ENCODE peak calls at places on chromosomes 16 and 17, in six cellular contexts. M is NCI-H2081; T is activated gamma-delta T cell treated with anti-CD3 and anti-CD28 coated beads, Interleukin-2, amount 50 U/mL, for 16 hours; K is GM10248; E is tibial artery; S is natural killer cell treated with Interleukin-12 subunit alpha and Interleukin-12 subunit beta and Interleukin-15 and Interleukin-18, amount 100 ng/mL, for 72 hours. L is an unnamed sample.
A peak's percentile ranks its signal among the peaks of the same experiment; 100 is the strongest.

GRCh38 chr17:71145486-71145885 is 975.3 kb upstream of the SOX9 start:
- DNase-seq in M (no peak), E (no peak), K (no peak), T (no peak), S (no peak), L (no peak)

GRCh38 chr17:77959926-77960521 is 1.5 kb downstream of the TNRC6C start:
- DNase-seq in M (no peak), K (no peak), T (peak; percentile 11), S (no peak), E (no peak), L (no peak)

GRCh38 chr17:57911834-57912673 is 43.2 kb downstream of the CUEDC1 start:
- DNase-seq in K (no peak), M (peak; percentile 99), E (peak; percentile 91), S (no peak), T (no peak), L (peak; percentile 98)

GRCh38 chr17:78368854-78369495 is 9.1 kb upstream of the SOCS3 start:
- DNase-seq in T (no peak), E (no peak), S (no peak), K (no peak), M (no peak), L (no peak)

GRCh38 chr17:61687769-61688168 is 96.8 kb upstream of the NACA2 start:
- DNase-seq in E (no peak), M (no peak), S (no peak), K (no peak), T (no peak), L (no peak)

GRCh38 chr16:12612598-12613101 is 191.0 kb downstream of the CPPED1 start:
- DNase-seq in M (no peak), K (no peak), E (no peak), S (no peak), T (no peak), L (no peak)

GRCh38 chr16:83839561-83839960 is 31.8 kb downstream of the HSBP1 start:
- DNase-seq in M (no peak), E (no peak), T (no peak), K (no peak), S (no peak), L (no peak)

GRCh38 chr16:19005561-19006445 is 22.1 kb downstream of the TMC7 start:
- DNase-seq in K (no peak), T (no peak), M (no peak), E (no peak), S (no peak), L (peak; percentile 72)

GRCh38 chr17:29179232-29180036 is 764 bp downstream of the MYO18A start:
- DNase-seq in M (peak; percentile 24), E (no peak), S (no peak), T (no peak), K (no peak), L (peak; percentile 45)

GRCh38 chr17:5883775-5884665 is 186.2 kb upstream of the WSCD1 start:
- DNase-seq in T (no peak), E (no peak), K (no peak), M (no peak), S (no peak), L (no peak)

GRCh38 chr17:82241183-82241925 is 12.5 kb downstream of the SLC16A3 start:
- DNase-seq in M (no peak), T (no peak), E (peak; percentile 97), S (no peak), K (no peak), L (peak; percentile 84)

GRCh38 chr17:34370997-34371395 is 8.0 kb upstream of the CCL1 start:
- DNase-seq in S (no peak), K (no peak), T (no peak), M (no peak), E (no peak), L (no peak)

GRCh38 chr17:5468075-5468473 is 708 bp downstream of the DHX33 start:
- DNase-seq in T (no peak), S (no peak), M (no peak), K (peak; percentile 34), E (no peak), L (no peak)

GRCh38 chr16:29729116-29729521 is 16.7 kb downstream of the C16orf54 start:
- DNase-seq in M (peak; percentile 45), K (no peak), S (no peak), E (no peak), T (no peak), L (no peak)

GRCh38 chr16:70349783-70350182 is 3.1 kb downstream of the DDX19A start:
- DNase-seq in T (no peak), S (no peak), K (no peak), M (no peak), E (no peak), L (no peak)

GRCh38 chr17:64443086-64443760 is 5.7 kb upstream of the MILR1 start:
- DNase-seq in S (no peak), K (no peak), E (no peak), M (no peak), T (no peak), L (no peak)

GRCh38 chr17:63446981-63447687 is 1.0 kb upstream of the CYB561 start:
- DNase-seq in S (no peak), K (no peak), E (no peak), M (peak; percentile 76), T (no peak), L (no peak)

GRCh38 chr17:9120471-9120870 is 99.2 kb downstream of the NTN1 start:
- DNase-seq in E (peak; percentile 61), K (no peak), M (no peak), T (no peak), S (no peak), L (no peak)

GRCh38 chr17:68381076-68381900 is 76.0 kb downstream of the WIPI1 start:
- DNase-seq in S (no peak), K (no peak), M (no peak), T (no peak), E (no peak), L (no peak)

GRCh38 chr17:60139438-60140285 is 10.1 kb upstream of the CA4 start:
- DNase-seq in K (peak; percentile 78), S (peak; percentile 68), T (peak; percentile 42), E (no peak), M (no peak), L (peak; percentile 76)

GRCh38 chr16:27698746-27699145 is 148.8 kb downstream of the KATNIP start:
- DNase-seq in M (no peak), E (peak; percentile 13), T (no peak), K (no peak), S (no peak), L (no peak)

GRCh38 chr16:4882261-4882632 is 35.0 kb downstream of the UBN1 start:
- DNase-seq in T (no peak), M (no peak), S (no peak), E (no peak), K (no peak), L (no peak)

GRCh38 chr16:75309156-75309555 is 57.7 kb upstream of the BCAR1 start:
- DNase-seq in K (no peak), E (no peak), M (no peak), T (no peak), S (no peak), L (no peak)

GRCh38 chr17:77083547-77083946 is 57.2 kb upstream of the SEC14L1 start:
- DNase-seq in E (no peak), T (no peak), K (no peak), M (peak; percentile 75), S (no peak), L (no peak)

GRCh38 chr16:26816885-26817571 is 249.7 kb upstream of the C16orf82 start:
- DNase-seq in S (no peak), E (no peak), T (no peak), M (no peak), K (no peak), L (no peak)

GRCh38 chr16:53415504-53415903 is 18.8 kb upstream of the RBL2 start:
- DNase-seq in K (no peak), M (peak; percentile 26), S (no peak), E (no peak), T (no peak), L (no peak)

GRCh38 chr16:24689128-24689527 is 40.3 kb upstream of the TNRC6A start:
- DNase-seq in S (no peak), T (no peak), M (no peak), K (peak; percentile 32), E (peak; percentile 41), L (no peak)

GRCh38 chr16:56990407-56991286 is 1.3 kb downstream of the NLRC5 start:
- DNase-seq in E (no peak), T (no peak), K (no peak), S (peak; percentile 39), M (no peak), L (peak; percentile 14)

GRCh38 chr17:64173646-64174045 is 43.7 kb upstream of the ERN1 start:
- DNase-seq in M (no peak), E (no peak), S (no peak), K (no peak), T (no peak), L (no peak)

GRCh38 chr17:55198690-55199370 is 65.9 kb upstream of the HLF start:
- DNase-seq in M (no peak), T (no peak), S (no peak), E (no peak), K (no peak), L (no peak)

GRCh38 chr16:2913603-2914002 is 1.9 kb downstream of the FLYWCH1 start:
- DNase-seq in M (no peak), E (no peak), T (no peak), S (no peak), K (no peak), L (no peak)

L was measured in heart left ventricle.